ENCODE peak calls at places on chromosomes 6 and 20, in nine cellular contexts. L, W, S, B, M, D, N, I and F are unnamed samples.

GRCh38 chr6:50978631-50979030 is 160.0 kb downstream of the TFAP2B start:
- DNase-seq in D (no peak), S (no peak), I (no peak), B (no peak), M (no peak), W (no peak), N (no peak), L (peak), F (no peak)

GRCh38 chr6:45946887-45947286 is 68.8 kb downstream of the CLIC5 start:
- DNase-seq in M (peak), D (no peak), W (peak), S (peak), I (no peak), N (peak), L (peak), B (no peak), F (no peak)

GRCh38 chr6:162029873-162030576 is 697.5 kb downstream of the PRKN start:
- DNase-seq in L (no peak), N (no peak), I (no peak), M (no peak), D (no peak), B (no peak), W (no peak), S (no peak), F (no peak)

GRCh38 chr6:20655317-20655716 is 121.1 kb downstream of the CDKAL1 start:
- DNase-seq in D (no peak), W (no peak), I (no peak), M (peak), L (no peak), N (no peak), B (no peak), S (no peak), F (no peak)

GRCh38 chr20:53816872-53817398 is 223.3 kb upstream of the ZNF217 start:
- DNase-seq in D (no peak), M (no peak), W (no peak), N (no peak), B (no peak), S (no peak), I (no peak), L (no peak), F (no peak)

GRCh38 chr6:105981002-105981887 is 104.9 kb upstream of the PRDM1 start:
- DNase-seq in W (no peak), B (no peak), D (peak), S (no peak), N (no peak), L (peak), I (no peak), M (no peak), F (no peak)

GRCh38 chr6:22149501-22150490 is 147.0 kb downstream of the PRL start:
- DNase-seq in D (no peak), M (peak), S (no peak), L (no peak), B (no peak), I (no peak), N (no peak), W (peak), F (no peak)

GRCh38 chr6:44514085-44514484 is 126.6 kb downstream of the CDC5L start:
- DNase-seq in M (no peak), N (no peak), D (no peak), S (no peak), I (no peak), W (no peak), B (no peak), L (no peak), F (no peak)

GRCh38 chr20:52943185-52943841 is 28.8 kb upstream of the TSHZ2 start:
- DNase-seq in D (no peak), N (peak), I (no peak), L (peak), W (peak), B (no peak), S (peak), M (no peak), F (no peak)

GRCh38 chr6:43297644-43298564 is at the start of gene SLC22A7:
- DNase-seq in L (no peak), I (no peak), D (no peak), M (no peak), N (no peak), W (peak), B (no peak), S (no peak), F (no peak)